ENCODE peak calls at places on chromosome 12, in ten cellular contexts. I, M, P, O, F, Q, G, R, K and T are unnamed samples. For H3K4me1 and H3K9me3, the result is how much of the 10 kb centered on the place peaks cover.

GRCh38 chr12:67747869-67748760 is 99.6 kb downstream of the DYRK2 start:
- DNase-seq in P (no peak), F (peak), R (no peak), G (no peak), K (peak), M (no peak), O (no peak), I (peak), Q (no peak), T (peak)

GRCh38 chr12:58491296-58491695 is 429.0 kb downstream of the LRIG3 start:
- DNase-seq in G (no peak), I (no peak), F (no peak), Q (no peak), K (no peak), O (no peak), M (no peak), P (no peak), R (no peak), T (no peak)

GRCh38 chr12:96350982-96351381 is 49.3 kb downstream of the CDK17 start:
- DNase-seq in K (no peak), M (no peak), O (no peak), R (no peak), F (no peak), P (no peak), I (no peak), Q (no peak), G (no peak), T (no peak)

GRCh38 chr12:122202017-122202416 is 1.5 kb upstream of the B3GNT4 start:
- DNase-seq in I (no peak), Q (no peak), O (no peak), K (no peak), F (no peak), R (no peak), P (no peak), M (no peak), G (no peak), T (no peak)

GRCh38 chr12:16063728-16064127 is 152.6 kb downstream of the DERA start:
- DNase-seq in Q (no peak), M (no peak), P (no peak), R (no peak), I (no peak), K (no peak), F (no peak), O (no peak), G (no peak), T (no peak)

GRCh38 chr12:79274571-79275064 is 410.0 kb downstream of the SYT1 start:
- DNase-seq in O (no peak), M (no peak), G (no peak), F (no peak), R (no peak), P (no peak), Q (no peak), K (no peak), I (no peak), T (no peak)

GRCh38 chr12:19771858-19772257 is 332.6 kb downstream of the AEBP2 start:
- DNase-seq in F (no peak), O (no peak), K (no peak), Q (no peak), I (no peak), R (no peak), P (no peak), G (no peak), M (no peak), T (no peak)

GRCh38 chr12:102061096-102061555 is 665 bp downstream of the WASHC3 start:
- DNase-seq in M (peak), P (peak), F (no peak), K (no peak), Q (no peak), I (no peak), O (no peak), G (no peak), R (no peak), T (no peak)

GRCh38 chr12:53486730-53487487 is 12.3 kb downstream of the MAP3K12 start:
- DNase-seq in M (no peak), O (peak), F (peak), I (no peak), G (no peak), P (no peak), K (no peak), Q (no peak), R (no peak), T (no peak)

GRCh38 chr12:121189887-121190155 is 20.1 kb upstream of the P2RX4 start:
- DNase-seq in G (no peak), P (no peak), Q (no peak), I (no peak), R (no peak), F (no peak), K (no peak), M (no peak), O (no peak), T (no peak)

GRCh38 chr12:6778212-6778570 is 5.9 kb downstream of the LAG3 start:
- DNase-seq in M (no peak), Q (no peak), F (no peak), P (no peak), O (no peak), K (peak), R (no peak), I (peak), G (peak), T (peak)

GRCh38 chr12:15540469-15540872 is 218.2 kb downstream of the PTPRO start:
- DNase-seq in P (no peak), I (no peak), F (no peak), K (no peak), G (no peak), O (no peak), Q (no peak), R (no peak), M (no peak), T (no peak)

DNA sequence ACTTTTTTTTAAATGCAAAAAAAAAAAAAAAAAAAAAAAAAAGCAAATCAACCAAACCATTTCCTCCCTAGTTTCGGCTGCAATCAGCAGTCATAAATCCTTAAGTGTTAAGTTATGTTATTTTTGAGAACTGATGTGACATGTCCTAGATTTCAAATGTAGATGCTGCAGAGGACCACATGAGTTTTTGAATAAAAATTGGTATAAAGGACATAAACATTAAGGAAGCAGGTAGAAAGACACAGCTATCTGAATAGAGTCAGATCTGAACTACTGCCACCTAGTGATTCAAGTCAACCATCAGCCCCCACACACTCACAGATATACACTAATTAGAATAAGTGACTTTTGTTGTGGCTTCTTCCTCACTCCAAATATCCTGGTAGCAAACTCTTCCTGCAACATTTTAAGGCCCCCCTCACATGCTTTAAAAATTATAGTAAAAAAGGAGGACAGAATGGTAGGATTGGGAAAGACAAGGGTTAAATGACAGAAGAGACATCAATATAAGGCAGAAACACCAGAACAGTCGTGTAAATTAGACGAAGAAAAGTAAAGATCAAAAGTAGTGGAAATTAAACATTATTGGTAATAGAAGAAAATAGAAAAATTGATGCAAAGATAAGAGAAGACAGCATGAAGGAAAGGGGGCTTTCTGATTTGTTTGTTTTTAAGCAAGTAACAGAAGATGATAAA is 394.5 kb upstream of the ATP2B1 start:
- DNase-seq in G (no peak), M (peak), R (no peak), P (no peak), F (no peak), I (peak), Q (no peak), K (no peak), O (no peak), T (no peak)
- TF ChIP-seq CTCF in G (peak), M (peak), R (peak), P (peak), F (no peak), I (peak), Q (peak), K (peak), O (peak), T (peak)

GRCh38 chr12:46459111-46459510 is 86.5 kb upstream of the SLC38A2 start:
- DNase-seq in P (no peak), K (no peak), F (no peak), I (no peak), G (no peak), Q (no peak), R (no peak), M (no peak), O (no peak), T (no peak)

GRCh38 chr12:46461907-46462605 is 89.5 kb upstream of the SLC38A2 start:
- DNase-seq in K (no peak), R (no peak), I (no peak), P (peak), Q (no peak), O (no peak), M (no peak), G (no peak), F (no peak), T (no peak)

GRCh38 chr12:46459881-46460545 is 87.4 kb upstream of the SLC38A2 start:
- DNase-seq in Q (no peak), K (no peak), F (no peak), G (peak), M (peak), P (no peak), O (no peak), I (peak), R (no peak), T (no peak)

GRCh38 chr12:46461459-46461858 is 88.9 kb upstream of the SLC38A2 start:
- DNase-seq in O (peak), Q (no peak), K (no peak), R (no peak), P (no peak), G (peak), M (no peak), F (no peak), I (no peak), T (no peak)

DNA sequence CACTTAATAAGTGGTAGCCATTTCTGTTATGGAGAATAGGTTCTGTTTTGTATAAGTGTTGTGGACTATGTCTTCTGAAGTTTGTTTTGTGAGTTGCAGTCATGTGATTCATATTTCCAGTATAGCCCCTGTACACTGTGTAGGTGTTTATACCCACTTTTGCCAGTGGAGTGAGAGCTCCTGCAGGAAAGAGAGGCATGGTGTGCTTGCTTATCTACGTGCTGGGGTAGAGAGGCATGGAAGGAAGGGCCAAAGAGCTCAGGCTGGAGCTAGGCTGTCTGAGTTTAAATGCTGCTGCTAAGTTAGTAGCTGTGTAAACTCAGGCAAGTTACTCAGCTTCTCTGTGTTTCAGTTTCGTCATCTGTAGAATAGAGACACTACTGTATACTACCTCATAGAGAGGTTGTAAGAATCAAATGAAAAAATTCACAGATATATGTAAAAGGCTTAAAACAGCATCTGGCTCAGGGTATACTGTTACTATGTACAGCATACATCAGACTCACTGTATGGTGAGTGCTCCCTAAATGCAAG is 88.2 kb upstream of the SLC38A2 start:
- DNase-seq in Q (no peak), G (no peak), I (no peak), P (no peak), K (no peak), R (no peak), F (no peak), M (no peak), O (no peak), T (no peak)
- H3K4me1 ChIP-seq in Q (under half), G (half or more), I (under half), P (under half), K (half or more), R (under half), F (under half), M (under half), O (under half), T (under half)

GRCh38 chr12:105338954-105339353 is 8.5 kb downstream of the C12orf75 start:
- DNase-seq in F (no peak), K (no peak), I (no peak), O (no peak), M (no peak), Q (no peak), R (no peak), G (no peak), P (no peak), T (no peak)

GRCh38 chr12:105341010-105341409 is 10.5 kb downstream of the C12orf75 start:
- DNase-seq in I (no peak), R (no peak), P (no peak), G (no peak), K (no peak), Q (no peak), O (no peak), M (no peak), F (no peak), T (no peak)

GRCh38 chr12:105343836-105344235 is 13.3 kb downstream of the C12orf75 start:
- DNase-seq in P (no peak), O (no peak), R (no peak), F (no peak), M (no peak), K (no peak), I (no peak), G (no peak), Q (no peak), T (no peak)

GRCh38 chr12:105347486-105347885 is 17.0 kb downstream of the C12orf75 start:
- DNase-seq in I (no peak), Q (no peak), K (no peak), R (no peak), M (no peak), G (no peak), F (no peak), P (no peak), O (no peak), T (no peak)

GRCh38 chr12:105342464-105342863 is 12.0 kb downstream of the C12orf75 start:
- DNase-seq in F (no peak), M (no peak), R (no peak), K (no peak), Q (no peak), I (no peak), O (no peak), P (no peak), G (no peak), T (no peak)
- H3K9me3 ChIP-seq in F (under half), M (under half), R (under half), K (under half), Q (under half), I (under half), O (under half), P (under half), G (under half), T (under half)

GRCh38 chr12:26658991-26659390 is 174.0 kb downstream of the ITPR2 start:
- DNase-seq in O (no peak), F (no peak), G (no peak), M (no peak), K (no peak), Q (no peak), I (no peak), R (no peak), P (no peak), T (no peak)

GRCh38 chr12:26659930-26660329 is 173.1 kb downstream of the ITPR2 start:
- DNase-seq in O (no peak), P (no peak), I (no peak), R (no peak), M (no peak), K (no peak), F (no peak), G (no peak), Q (no peak), T (no peak)

GRCh38 chr12:26651566-26652188 is 181.3 kb downstream of the ITPR2 start:
- DNase-seq in P (peak), K (no peak), F (no peak), Q (no peak), I (peak), R (peak), G (no peak), M (peak), O (peak), T (peak)

GRCh38 chr12:26651036-26651435 is 182.0 kb downstream of the ITPR2 start:
- DNase-seq in F (no peak), Q (no peak), K (no peak), P (no peak), M (no peak), R (no peak), O (no peak), G (no peak), I (no peak), T (no peak)

DNA sequence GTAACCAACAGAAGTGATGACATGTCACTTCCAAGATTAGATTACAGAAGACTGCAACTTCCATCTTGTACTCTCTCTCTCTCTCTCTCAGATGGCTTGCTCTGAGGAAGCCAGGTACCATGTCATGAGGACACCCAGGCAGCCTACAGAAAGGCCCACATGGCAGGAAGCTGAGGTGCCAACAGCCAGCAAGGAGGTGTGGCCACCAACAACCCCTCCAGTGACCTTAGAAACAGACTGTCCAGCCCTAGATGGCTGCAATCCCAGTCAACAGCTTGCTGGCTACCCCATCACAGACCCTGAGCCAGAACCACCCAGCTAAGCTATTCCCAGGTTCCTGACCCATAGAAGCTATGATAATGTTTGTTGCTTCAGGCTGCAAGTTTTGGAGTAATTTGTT is 178.4 kb downstream of the ITPR2 start:
- DNase-seq in G (no peak), I (no peak), O (no peak), Q (no peak), F (no peak), R (no peak), K (no peak), P (no peak), M (no peak), T (no peak)
- TF ChIP-seq CTCF in G (no peak), I (no peak), O (no peak), Q (no peak), F (no peak), R (no peak), K (no peak), P (no peak), M (no peak), T (no peak)

DNA sequence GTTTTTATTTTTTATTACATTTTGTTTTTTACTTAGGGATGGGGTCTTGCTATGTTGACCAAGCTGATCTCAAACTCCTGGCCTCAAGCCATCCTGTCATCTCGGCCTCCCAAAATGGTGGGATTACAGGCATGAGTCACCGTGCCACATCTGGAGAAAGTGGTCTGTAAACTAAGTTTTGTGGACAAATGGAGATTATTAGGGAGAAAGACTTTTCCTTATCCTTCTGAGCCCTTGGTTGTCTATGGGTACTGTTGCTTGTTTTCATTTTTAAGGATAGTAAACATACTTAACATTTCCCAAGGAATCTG is 37.8 kb downstream of the WNK1 start:
- DNase-seq in G (no peak), O (no peak), P (no peak), Q (no peak), R (no peak), F (no peak), I (no peak), M (no peak), K (no peak), T (no peak)
- H3K4me1 ChIP-seq in G (half or more), O (under half), P (under half), Q (under half), R (under half), F (under half), I (under half), M (under half), K (half or more), T (half or more)

GRCh38 chr12:34547276-34547675 is 525.0 kb downstream of the ALG10 start:
- DNase-seq in F (no peak), R (no peak), I (no peak), Q (no peak), G (no peak), P (no peak), K (no peak), M (no peak), O (no peak), T (no peak)
- H3K9me3 ChIP-seq in F (under half), R (under half), I (under half), Q (under half), G (half or more), P (under half), K (half or more), M (half or more), O (under half), T (under half)

GRCh38 chr12:119326341-119326740 is 8.2 kb upstream of the CCDC60 start:
- DNase-seq in R (no peak), F (no peak), K (no peak), O (no peak), I (no peak), G (no peak), M (no peak), Q (no peak), P (peak), T (no peak)

GRCh38 chr12:119322324-119322723 is 12.2 kb upstream of the CCDC60 start:
- DNase-seq in R (no peak), I (no peak), G (no peak), K (no peak), P (peak), Q (no peak), F (no peak), O (no peak), M (no peak), T (no peak)

DNA sequence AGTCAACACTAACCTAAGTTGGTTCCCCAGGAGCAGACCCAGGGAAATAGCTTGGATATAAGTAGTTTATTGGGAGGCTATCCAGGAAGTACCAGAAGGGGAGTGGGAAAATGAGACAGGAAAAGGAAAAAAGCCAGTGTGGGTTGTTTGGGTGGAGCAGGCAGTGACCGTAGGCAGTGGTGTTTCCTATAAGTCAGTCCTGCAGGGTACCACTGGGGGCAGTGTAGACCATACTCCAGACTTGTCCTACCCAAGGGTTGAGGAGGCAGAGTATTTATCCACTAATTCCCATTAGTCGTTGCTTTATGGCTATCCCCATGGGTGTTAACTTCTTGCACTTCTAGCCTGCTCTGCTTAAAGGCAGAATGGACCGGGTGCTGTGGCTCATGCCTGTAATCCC is 6.4 kb upstream of the CCDC60 start:
- DNase-seq in M (no peak), K (no peak), G (no peak), I (peak), Q (no peak), R (no peak), O (no peak), F (peak), P (no peak), T (no peak)
- TF ChIP-seq CTCF in M (peak), K (peak), G (peak), I (peak), Q (no peak), R (no peak), O (peak), F (no peak), P (peak), T (no peak)

GRCh38 chr12:44863867-44864266 is 12.2 kb downstream of the NELL2 start:
- DNase-seq in K (no peak), Q (no peak), I (no peak), G (no peak), O (no peak), R (no peak), P (no peak), M (no peak), F (no peak), T (no peak)

GRCh38 chr12:44859998-44860689 is 16.0 kb downstream of the NELL2 start:
- DNase-seq in F (no peak), P (no peak), O (no peak), Q (no peak), K (no peak), M (no peak), I (no peak), G (no peak), R (no peak), T (no peak)

GRCh38 chr12:44852483-44852882 is 23.6 kb downstream of the NELL2 start:
- DNase-seq in O (no peak), F (no peak), G (no peak), Q (no peak), R (no peak), P (no peak), M (no peak), I (no peak), K (no peak), T (no peak)

GRCh38 chr12:44858456-44858855 is 17.7 kb downstream of the NELL2 start:
- DNase-seq in I (no peak), P (no peak), K (no peak), R (no peak), O (no peak), M (no peak), Q (no peak), F (no peak), G (no peak), T (no peak)
- H3K4me1 ChIP-seq in I (under half), P (under half), K (under half), R (under half), O (under half), M (under half), Q (under half), F (under half), G (under half), T (under half)